ENCODE peak calls at places on chromosome 13, in seven cellular contexts. N is right atrium auricular region, H is pancreas, Z is HL-60, T is omental fat pad, Q is MCF 10A, D is thoracic aorta. Y is an unnamed sample.
A peak's percentile ranks its signal among the peaks of the same experiment; 100 is the strongest.

GRCh38 chr13:113937073-113937472 is 36.8 kb downstream of the C13orf46 start:
- DNase-seq in D (no peak), H (no peak), Q (no peak), N (no peak), Z (no peak), T (no peak), Y (no peak)

GRCh38 chr13:44051405-44051804 is 171.7 kb downstream of the LACC1 start:
- DNase-seq in Z (no peak), Q (no peak), T (no peak), H (no peak), D (no peak), N (no peak), Y (no peak)

GRCh38 chr13:45055902-45056648 is 64.2 kb upstream of the GTF2F2 start:
- DNase-seq in Q (peak; percentile 93), D (no peak), Z (no peak), N (no peak), T (no peak), H (no peak), Y (peak; percentile 70)

GRCh38 chr13:92984151-92984550 is 242.5 kb upstream of the GPC6 start:
- DNase-seq in Q (no peak), H (no peak), D (no peak), N (no peak), T (no peak), Z (no peak), Y (no peak)

GRCh38 chr13:40508112-40508511 is 158.3 kb downstream of the FOXO1 start:
- DNase-seq in Z (no peak), T (no peak), N (no peak), Q (no peak), D (no peak), H (no peak), Y (no peak)

GRCh38 chr13:64540468-64540867 is 2689.7 kb downstream of the PCDH9 start:
- DNase-seq in D (no peak), Q (no peak), Z (no peak), T (no peak), N (no peak), H (no peak), Y (no peak)

GRCh38 chr13:70424428-70424827 is 316.2 kb upstream of the KLHL1 start:
- DNase-seq in Z (no peak), D (no peak), H (peak; percentile 14), T (no peak), N (no peak), Q (no peak), Y (no peak)

GRCh38 chr13:28763887-28764286 is 45.1 kb upstream of the SLC46A3 start:
- DNase-seq in T (no peak), Q (no peak), D (no peak), H (no peak), N (no peak), Z (no peak), Y (no peak)

GRCh38 chr13:74575729-74576125 is 441.5 kb upstream of the KLF12 start:
- DNase-seq in D (peak; percentile 32), T (peak; percentile 23), Z (no peak), H (peak; percentile 17), N (peak; percentile 88), Q (peak; percentile 31), Y (no peak)

GRCh38 chr13:80040219-80040976 is 300.5 kb downstream of the SPRY2 start:
- DNase-seq in D (no peak), Z (no peak), N (no peak), Q (peak; percentile 94), H (no peak), T (no peak), Y (peak; percentile 86)

GRCh38 chr13:105196052-105196451 is 1339.4 kb downstream of the EFNB2 start:
- DNase-seq in H (no peak), Q (peak; percentile 13), T (no peak), D (no peak), N (no peak), Z (no peak), Y (no peak)

GRCh38 chr13:107339209-107339608 is 771.3 kb upstream of the ARGLU1 start:
- DNase-seq in D (no peak), H (no peak), Z (no peak), Q (peak; percentile 69), T (no peak), N (no peak), Y (no peak)

GRCh38 chr13:112984954-112985802 is 16.2 kb downstream of the MCF2L start:
- DNase-seq in N (no peak), Q (no peak), D (no peak), T (no peak), H (no peak), Z (no peak), Y (no peak)

GRCh38 chr13:24502567-24503375 is 9.8 kb downstream of the PARP4 start:
- DNase-seq in D (no peak), T (no peak), N (no peak), Q (peak; percentile 88), Z (no peak), H (no peak), Y (peak; percentile 24)

GRCh38 chr13:112455476-112456059 is 79.4 kb downstream of the SPACA7 start:
- DNase-seq in Q (no peak), N (no peak), T (no peak), D (no peak), Z (no peak), H (no peak), Y (no peak)

GRCh38 chr13:113192902-113193301 is 15.6 kb downstream of the PCID2 start:
- DNase-seq in H (no peak), Q (peak; percentile 67), N (no peak), Z (no peak), T (no peak), D (no peak), Y (no peak)

GRCh38 chr13:80389073-80390038 is 48.4 kb upstream of the SPRY2 start:
- DNase-seq in Z (no peak), T (no peak), N (no peak), Q (no peak), D (no peak), H (no peak), Y (no peak)

GRCh38 chr13:32986552-32986951 is 29.7 kb upstream of the KL start:
- DNase-seq in N (no peak), H (no peak), T (no peak), D (no peak), Q (no peak), Z (no peak), Y (no peak)

GRCh38 chr13:41833201-41833600 is 127.7 kb downstream of the VWA8 start:
- DNase-seq in Z (no peak), N (no peak), Q (peak; percentile 35), T (no peak), D (no peak), H (no peak), Y (no peak)

GRCh38 chr13:20126460-20127262 is 34.2 kb downstream of the GJA3 start:
- DNase-seq in Z (peak; percentile 81), N (no peak), T (no peak), Q (no peak), H (no peak), D (no peak), Y (no peak)

GRCh38 chr13:65762015-65762414 is 1468.1 kb downstream of the PCDH9 start:
- DNase-seq in D (no peak), Z (no peak), T (no peak), N (no peak), H (no peak), Q (no peak), Y (no peak)

GRCh38 chr13:90055121-90055520 is 1292.4 kb upstream of the MIR17HG start:
- DNase-seq in Q (peak; percentile 38), D (no peak), Z (no peak), N (no peak), T (no peak), H (no peak), Y (no peak)

GRCh38 chr13:86974995-86975328 is 696.2 kb upstream of the SLITRK5 start:
- DNase-seq in Z (no peak), N (no peak), D (no peak), Q (no peak), T (no peak), H (no peak), Y (no peak)

DNA sequence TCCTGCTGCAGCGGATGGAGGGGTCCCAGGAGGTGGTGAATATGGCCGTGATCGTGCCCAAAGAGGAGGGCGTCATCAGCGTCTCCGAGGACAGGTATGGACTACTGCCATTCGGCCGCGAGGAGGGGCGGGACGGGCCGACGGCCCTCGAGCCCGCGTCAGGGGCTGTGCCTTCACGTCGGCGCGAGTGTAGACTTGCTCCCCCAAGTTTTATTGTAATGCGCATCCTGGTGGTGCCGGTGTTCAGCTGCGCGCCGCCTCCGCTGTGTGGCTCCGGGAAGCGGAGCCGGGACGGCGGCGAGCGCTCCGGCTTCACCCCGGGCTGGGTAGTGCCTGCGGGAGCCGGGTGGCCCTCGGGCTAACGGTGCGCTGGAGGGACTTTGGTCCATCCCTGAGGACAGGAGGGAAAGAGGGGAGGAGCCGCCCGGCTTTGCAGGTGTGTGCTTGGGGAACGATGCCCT is 499 bp downstream of the WDFY2 start:
- DNase-seq in H (no peak), T (peak; percentile 31), Z (peak; percentile 67), D (peak; percentile 15), N (peak; percentile 74), Q (peak; percentile 74), Y (no peak)
- TF ChIP-seq CTCF in H (no peak), T (no peak), Z (no peak), D (no peak), N (no peak), Q (no peak), Y (no peak)

GRCh38 chr13:72782717-72783116 is 784 bp downstream of the PIBF1 start:
- DNase-seq in N (no peak), T (no peak), H (no peak), Q (no peak), D (no peak), Z (no peak), Y (no peak)

DNA sequence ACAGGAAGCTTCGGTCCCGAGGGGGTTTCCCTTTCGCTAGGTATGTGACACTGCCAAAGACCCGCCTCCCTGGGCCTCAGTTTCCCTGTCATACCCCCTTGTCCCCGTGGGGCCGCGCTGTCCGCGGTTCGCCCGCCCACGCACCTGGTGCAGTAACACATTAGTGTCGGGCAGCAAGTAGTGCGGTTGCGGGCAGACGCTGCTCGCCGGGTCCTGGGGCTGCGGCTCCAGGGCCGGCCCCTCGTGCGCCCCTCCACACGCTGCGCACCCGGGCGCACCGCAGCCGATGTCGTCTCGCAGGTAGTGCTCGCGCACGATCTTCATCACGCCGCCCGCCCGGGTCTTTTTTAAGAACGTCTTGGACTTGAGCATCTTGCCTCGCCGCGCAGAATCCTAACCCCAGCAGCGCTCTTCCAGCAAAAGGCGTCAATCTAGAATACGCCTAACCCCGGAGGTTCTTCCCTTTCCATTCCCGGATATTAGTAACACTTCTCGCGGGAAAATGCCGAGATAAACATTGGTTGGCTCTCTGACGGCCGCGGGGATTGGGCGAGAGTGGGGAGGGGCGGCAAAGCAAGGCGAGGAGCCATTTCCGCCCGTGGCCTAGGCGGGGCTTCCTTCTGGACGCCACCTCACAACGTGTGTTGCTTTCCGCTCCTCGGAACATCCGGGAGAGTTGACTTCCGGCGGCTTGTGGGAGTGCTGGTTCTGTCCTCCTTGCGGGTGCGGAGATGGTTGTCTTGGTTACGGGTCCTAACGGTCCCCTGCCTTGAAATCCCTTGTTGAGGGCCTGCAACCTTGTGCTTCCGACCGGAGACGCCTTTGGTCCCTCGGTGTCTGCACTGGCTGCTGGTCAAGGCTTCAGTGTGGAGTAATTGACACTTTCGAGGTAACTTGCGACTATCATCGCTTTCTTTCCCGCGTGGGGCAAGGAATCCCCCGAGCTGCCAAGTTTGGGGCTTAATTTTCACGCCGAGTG is at the start of the genes DIS3 and PIBF1:
- DNase-seq in Z (peak; percentile 100), D (peak; percentile 92), H (peak; percentile 97), T (peak; percentile 83), N (peak; percentile 98), Q (peak; percentile 99), Y (peak; percentile 95)
- TF ChIP-seq CTCF in Z (no peak), D (no peak), H (no peak), T (no peak), N (no peak), Q (no peak), Y (no peak)

GRCh38 chr13:68234278-68234677 is 1004.1 kb upstream of the PCDH9 start:
- DNase-seq in Z (no peak), H (no peak), N (no peak), T (no peak), D (no peak), Q (peak; percentile 28), Y (no peak)
- TF ChIP-seq CTCF in Z (no peak), H (no peak), N (no peak), T (no peak), D (no peak), Q (peak; percentile 19), Y (no peak)

GRCh38 chr13:60000986-60001385 is 162.7 kb downstream of the DIAPH3 start:
- DNase-seq in D (no peak), Z (no peak), H (no peak), N (no peak), Q (no peak), T (no peak), Y (no peak)
- TF ChIP-seq CTCF in D (no peak), Z (no peak), H (no peak), N (no peak), Q (no peak), T (no peak), Y (no peak)